ENCODE peak calls at places on chromosomes 3 and 15, in five cellular contexts. Q is Right ventricle myocardium inferior, W is aorta, I is sciatic nerve, J is left lung. D is an unnamed sample.

GRCh38 chr15:90860942-90861675 is 7.3 kb upstream of the FURIN start:
- ATAC-seq in J (no peak), I (no peak), Q (no peak), W (no peak), D (no peak)

GRCh38 chr15:73674587-73674986 is 9.6 kb upstream of the CD276 start:
- ATAC-seq in J (no peak), W (no peak), Q (no peak), I (no peak), D (no peak)

GRCh38 chr3:190266265-190266914 is 55.9 kb downstream of the CLDN1 start:
- ATAC-seq in Q (no peak), J (no peak), I (no peak), W (no peak), D (no peak)

GRCh38 chr3:194689493-194689901 is 3.8 kb downstream of the FAM43A start:
- ATAC-seq in W (no peak), Q (peak), I (peak), J (no peak), D (no peak)

GRCh38 chr15:63908986-63909385 is 75.2 kb upstream of the HERC1 start:
- ATAC-seq in W (no peak), Q (no peak), J (no peak), I (peak), D (no peak)

GRCh38 chr3:126891141-126891540 is 91.8 kb upstream of the PLXNA1 start:
- ATAC-seq in I (no peak), J (no peak), Q (no peak), W (no peak), D (no peak)

GRCh38 chr15:82951472-82952155 is 906 bp downstream of the HOMER2 start:
- ATAC-seq in J (peak), W (no peak), I (peak), Q (no peak), D (no peak)

GRCh38 chr3:177529716-177530335 is 332.5 kb upstream of the TBL1XR1 start:
- ATAC-seq in W (peak), Q (peak), J (no peak), I (peak), D (peak)

GRCh38 chr3:59605944-59606534 is 556.2 kb upstream of the CFAP20DC start:
- ATAC-seq in W (no peak), I (no peak), J (no peak), Q (peak), D (no peak)

GRCh38 chr15:63439536-63440264 is 58.1 kb upstream of the CA12 start:
- ATAC-seq in I (no peak), W (no peak), J (no peak), Q (no peak), D (no peak)

D was measured in gastroesophageal sphincter.